ENCODE peak calls at places on chromosomes 2 and 18, in seven cellular contexts. One of them, this sample, is unnamed. For H3K4me1 and H3K36me3, the result is how much of the 10 kb centered on the place peaks cover.

GRCh38 chr2:71562518-71562917 is 109.2 kb downstream of the DYSF start:
- DNase-seq in heart right ventricle: no peak
- DNase-seq in lower lobe of right lung: peak
- DNase-seq in psoas muscle: peak
- DNase-seq in tibial artery: no peak
- DNase-seq in Panc1: no peak
- DNase-seq in neuronal stem cell: no peak
- DNase-seq in this sample: no peak

GRCh38 chr2:44578401-44579135 is 216.8 kb downstream of the CAMKMT start:
- DNase-seq in neuronal stem cell: no peak
- DNase-seq in psoas muscle: no peak
- DNase-seq in tibial artery: no peak
- DNase-seq in heart right ventricle: no peak
- DNase-seq in Panc1: no peak
- DNase-seq in lower lobe of right lung: no peak
- DNase-seq in this sample: no peak

GRCh38 chr18:21669736-21670135 is 34.8 kb downstream of the ABHD3 start:
- DNase-seq in tibial artery: no peak
- DNase-seq in psoas muscle: no peak
- DNase-seq in neuronal stem cell: no peak
- DNase-seq in lower lobe of right lung: no peak
- DNase-seq in heart right ventricle: no peak
- DNase-seq in Panc1: no peak
- DNase-seq in this sample: no peak

GRCh38 chr2:102040229-102040628 is 48.5 kb downstream of the IL1R2 start:
- DNase-seq in Panc1: no peak
- DNase-seq in psoas muscle: no peak
- DNase-seq in lower lobe of right lung: no peak
- DNase-seq in tibial artery: no peak
- DNase-seq in neuronal stem cell: no peak
- DNase-seq in heart right ventricle: no peak
- DNase-seq in this sample: no peak

GRCh38 chr2:218010116-218010837 is 7.5 kb upstream of the TNS1 start:
- DNase-seq in lower lobe of right lung: peak
- DNase-seq in tibial artery: peak
- DNase-seq in neuronal stem cell: peak
- DNase-seq in heart right ventricle: peak
- DNase-seq in Panc1: no peak
- DNase-seq in psoas muscle: peak
- DNase-seq in this sample: no peak

GRCh38 chr18:34957119-34957863 is 83.9 kb upstream of the MAPRE2 start:
- DNase-seq in psoas muscle: no peak
- DNase-seq in lower lobe of right lung: no peak
- DNase-seq in Panc1: no peak
- DNase-seq in neuronal stem cell: no peak
- DNase-seq in tibial artery: no peak
- DNase-seq in heart right ventricle: no peak
- DNase-seq in this sample: no peak

GRCh38 chr18:13447621-13448020 is 229.1 kb downstream of the LDLRAD4 start:
- DNase-seq in psoas muscle: peak
- DNase-seq in heart right ventricle: no peak
- DNase-seq in neuronal stem cell: no peak
- DNase-seq in lower lobe of right lung: no peak
- DNase-seq in Panc1: no peak
- DNase-seq in tibial artery: peak
- DNase-seq in this sample: no peak

GRCh38 chr2:172858473-172858745 is 122.8 kb downstream of the RAPGEF4 start:
- DNase-seq in heart right ventricle: no peak
- DNase-seq in lower lobe of right lung: no peak
- DNase-seq in neuronal stem cell: no peak
- DNase-seq in psoas muscle: no peak
- DNase-seq in tibial artery: no peak
- DNase-seq in Panc1: no peak
- DNase-seq in this sample: no peak

GRCh38 chr2:73969356-73969755 is 15.4 kb upstream of the TET3 start:
- DNase-seq in psoas muscle: no peak
- DNase-seq in lower lobe of right lung: no peak
- DNase-seq in Panc1: no peak
- DNase-seq in neuronal stem cell: no peak
- DNase-seq in tibial artery: no peak
- DNase-seq in heart right ventricle: no peak
- DNase-seq in this sample: no peak

GRCh38 chr18:41126541-41127235 is 828.3 kb upstream of the PIK3C3 start:
- DNase-seq in psoas muscle: no peak
- DNase-seq in heart right ventricle: no peak
- DNase-seq in tibial artery: no peak
- DNase-seq in Panc1: no peak
- DNase-seq in lower lobe of right lung: no peak
- DNase-seq in neuronal stem cell: no peak
- DNase-seq in this sample: no peak

GRCh38 chr2:231257763-231258162 is 59.3 kb downstream of the ARMC9 start:
- DNase-seq in lower lobe of right lung: no peak
- DNase-seq in neuronal stem cell: no peak
- DNase-seq in heart right ventricle: no peak
- DNase-seq in psoas muscle: no peak
- DNase-seq in tibial artery: no peak
- DNase-seq in Panc1: no peak
- DNase-seq in this sample: no peak

GRCh38 chr18:21513741-21514140 is 86.8 kb downstream of the ESCO1 start:
- DNase-seq in lower lobe of right lung: no peak
- DNase-seq in psoas muscle: no peak
- DNase-seq in heart right ventricle: no peak
- DNase-seq in Panc1: no peak
- DNase-seq in neuronal stem cell: no peak
- DNase-seq in tibial artery: no peak
- DNase-seq in this sample: no peak

GRCh38 chr18:11162889-11163288 is 13.5 kb upstream of the PIEZO2 start:
- DNase-seq in neuronal stem cell: no peak
- DNase-seq in Panc1: no peak
- DNase-seq in lower lobe of right lung: no peak
- DNase-seq in heart right ventricle: no peak
- DNase-seq in tibial artery: no peak
- DNase-seq in psoas muscle: no peak
- DNase-seq in this sample: no peak

GRCh38 chr2:127984551-127984950 is 43.3 kb downstream of the SAP130 start:
- DNase-seq in lower lobe of right lung: no peak
- DNase-seq in neuronal stem cell: no peak
- DNase-seq in psoas muscle: no peak
- DNase-seq in tibial artery: no peak
- DNase-seq in heart right ventricle: no peak
- DNase-seq in Panc1: no peak
- DNase-seq in this sample: no peak

GRCh38 chr2:108910541-108911396 is 78.3 kb downstream of the EDAR start:
- DNase-seq in lower lobe of right lung: no peak
- DNase-seq in heart right ventricle: no peak
- DNase-seq in psoas muscle: no peak
- DNase-seq in Panc1: no peak
- DNase-seq in tibial artery: no peak
- DNase-seq in neuronal stem cell: no peak
- DNase-seq in this sample: no peak

GRCh38 chr2:216606551-216607527 is 26.4 kb upstream of the IGFBP2 start:
- DNase-seq in lower lobe of right lung: no peak
- DNase-seq in heart right ventricle: no peak
- DNase-seq in Panc1: no peak
- DNase-seq in tibial artery: no peak
- DNase-seq in psoas muscle: no peak
- DNase-seq in neuronal stem cell: peak
- DNase-seq in this sample: no peak

GRCh38 chr2:33412920-33413319 is 63.5 kb upstream of the RASGRP3 start:
- DNase-seq in tibial artery: no peak
- DNase-seq in neuronal stem cell: no peak
- DNase-seq in Panc1: no peak
- DNase-seq in lower lobe of right lung: no peak
- DNase-seq in heart right ventricle: no peak
- DNase-seq in psoas muscle: no peak
- DNase-seq in this sample: no peak

GRCh38 chr2:147182260-147182659 is 662.6 kb upstream of the ACVR2A start:
- DNase-seq in heart right ventricle: no peak
- DNase-seq in tibial artery: no peak
- DNase-seq in lower lobe of right lung: no peak
- DNase-seq in psoas muscle: no peak
- DNase-seq in Panc1: no peak
- DNase-seq in neuronal stem cell: no peak
- DNase-seq in this sample: peak

GRCh38 chr2:45761660-45762059 is 110.2 kb downstream of the PRKCE start:
- DNase-seq in lower lobe of right lung: no peak
- DNase-seq in Panc1: no peak
- DNase-seq in heart right ventricle: no peak
- DNase-seq in psoas muscle: no peak
- DNase-seq in neuronal stem cell: no peak
- DNase-seq in tibial artery: no peak
- DNase-seq in this sample: no peak

GRCh38 chr2:45765847-45766254 is 114.4 kb downstream of the PRKCE start:
- DNase-seq in psoas muscle: no peak
- DNase-seq in heart right ventricle: no peak
- DNase-seq in neuronal stem cell: no peak
- DNase-seq in tibial artery: no peak
- DNase-seq in lower lobe of right lung: no peak
- DNase-seq in Panc1: no peak
- DNase-seq in this sample: no peak

GRCh38 chr2:45763797-45764196 is 112.3 kb downstream of the PRKCE start:
- DNase-seq in Panc1: no peak
- DNase-seq in heart right ventricle: no peak
- DNase-seq in lower lobe of right lung: no peak
- DNase-seq in psoas muscle: no peak
- DNase-seq in neuronal stem cell: no peak
- DNase-seq in tibial artery: no peak
- DNase-seq in this sample: no peak

GRCh38 chr2:45763256-45763655 is 111.8 kb downstream of the PRKCE start:
- DNase-seq in lower lobe of right lung: no peak
- DNase-seq in psoas muscle: no peak
- DNase-seq in tibial artery: no peak
- DNase-seq in heart right ventricle: no peak
- DNase-seq in Panc1: no peak
- DNase-seq in neuronal stem cell: no peak
- DNase-seq in this sample: no peak

DNA sequence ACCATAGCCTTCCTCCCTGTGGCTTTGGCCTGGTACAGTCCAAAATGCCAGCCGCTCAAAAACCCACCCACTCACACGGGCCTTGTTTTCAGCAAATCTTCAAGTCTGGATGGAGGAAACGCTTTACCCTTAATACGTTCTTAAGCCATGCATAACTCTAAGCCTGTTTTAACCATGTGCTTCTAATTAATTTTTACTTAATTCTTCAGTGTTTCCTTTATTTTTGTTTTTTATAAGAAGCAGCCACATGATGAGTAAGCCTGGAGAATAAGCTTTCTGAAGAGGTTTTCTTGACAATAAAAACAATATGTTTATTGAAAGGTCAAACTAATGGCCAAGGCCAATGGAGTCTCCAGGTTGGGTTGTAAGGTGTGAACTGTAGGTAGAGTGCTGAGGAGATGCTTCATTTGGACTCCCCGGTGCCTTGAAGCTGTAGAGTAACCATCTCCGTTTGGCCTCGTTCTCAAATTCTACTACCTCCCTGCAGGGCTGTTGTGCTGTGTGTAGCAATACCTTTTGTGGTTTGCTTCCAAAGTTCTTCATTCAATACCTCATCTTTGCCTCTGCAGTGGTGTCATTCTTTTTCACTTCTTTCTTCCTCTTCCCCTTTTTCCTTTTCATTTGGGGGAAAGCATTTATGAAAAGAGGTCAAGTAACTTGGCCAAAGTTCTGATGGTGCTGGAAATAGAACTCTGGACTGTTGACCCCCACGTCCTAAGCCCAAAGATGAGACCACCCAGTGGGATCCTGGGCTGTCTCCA is 113.7 kb downstream of the PRKCE start:
- DNase-seq in Panc1: no peak
- DNase-seq in lower lobe of right lung: no peak
- DNase-seq in heart right ventricle: no peak
- DNase-seq in psoas muscle: no peak
- DNase-seq in tibial artery: no peak
- DNase-seq in neuronal stem cell: no peak
- DNase-seq in this sample: no peak
- H3K4me1 ChIP-seq in Panc1: under half
- H3K4me1 ChIP-seq in lower lobe of right lung: under half
- H3K4me1 ChIP-seq in heart right ventricle: under half
- H3K4me1 ChIP-seq in psoas muscle: under half
- H3K4me1 ChIP-seq in tibial artery: under half
- H3K4me1 ChIP-seq in neuronal stem cell: under half
- H3K4me1 ChIP-seq in this sample: under half

GRCh38 chr2:17543848-17544645 is 3.6 kb downstream of the VSNL1 start:
- DNase-seq in heart right ventricle: no peak
- DNase-seq in psoas muscle: no peak
- DNase-seq in tibial artery: no peak
- DNase-seq in Panc1: no peak
- DNase-seq in neuronal stem cell: no peak
- DNase-seq in lower lobe of right lung: no peak
- DNase-seq in this sample: no peak

GRCh38 chr2:17547737-17548136 is 7.2 kb downstream of the VSNL1 start:
- DNase-seq in neuronal stem cell: no peak
- DNase-seq in tibial artery: no peak
- DNase-seq in heart right ventricle: no peak
- DNase-seq in Panc1: no peak
- DNase-seq in psoas muscle: no peak
- DNase-seq in lower lobe of right lung: no peak
- DNase-seq in this sample: no peak

GRCh38 chr2:17547237-17547636 is 6.7 kb downstream of the VSNL1 start:
- DNase-seq in tibial artery: no peak
- DNase-seq in psoas muscle: no peak
- DNase-seq in neuronal stem cell: no peak
- DNase-seq in lower lobe of right lung: no peak
- DNase-seq in heart right ventricle: no peak
- DNase-seq in Panc1: no peak
- DNase-seq in this sample: no peak

GRCh38 chr2:17543131-17543660 is 2.7 kb downstream of the VSNL1 start:
- DNase-seq in lower lobe of right lung: no peak
- DNase-seq in Panc1: no peak
- DNase-seq in heart right ventricle: no peak
- DNase-seq in neuronal stem cell: no peak
- DNase-seq in tibial artery: no peak
- DNase-seq in psoas muscle: no peak
- DNase-seq in this sample: no peak

GRCh38 chr2:17545680-17546613 is 5.5 kb downstream of the VSNL1 start:
- DNase-seq in neuronal stem cell: no peak
- DNase-seq in heart right ventricle: no peak
- DNase-seq in Panc1: no peak
- DNase-seq in lower lobe of right lung: no peak
- DNase-seq in psoas muscle: no peak
- DNase-seq in tibial artery: no peak
- DNase-seq in this sample: no peak
- H3K27ac ChIP-seq in neuronal stem cell: no peak
- H3K27ac ChIP-seq in heart right ventricle: no peak
- H3K27ac ChIP-seq in Panc1: no peak
- H3K27ac ChIP-seq in lower lobe of right lung: no peak
- H3K27ac ChIP-seq in psoas muscle: no peak
- H3K27ac ChIP-seq in tibial artery: no peak
- H3K27ac ChIP-seq in this sample: no peak

GRCh38 chr2:86047575-86048382 is 57.9 kb downstream of the POLR1A start:
- DNase-seq in neuronal stem cell: no peak
- DNase-seq in heart right ventricle: no peak
- DNase-seq in tibial artery: no peak
- DNase-seq in lower lobe of right lung: no peak
- DNase-seq in Panc1: no peak
- DNase-seq in psoas muscle: no peak
- DNase-seq in this sample: no peak
- H3K36me3 ChIP-seq in neuronal stem cell: half or more
- H3K36me3 ChIP-seq in heart right ventricle: under half
- H3K36me3 ChIP-seq in tibial artery: half or more
- H3K36me3 ChIP-seq in lower lobe of right lung: half or more
- H3K36me3 ChIP-seq in Panc1: under half
- H3K36me3 ChIP-seq in psoas muscle: half or more
- H3K36me3 ChIP-seq in this sample: half or more

GRCh38 chr2:154836622-154837021 is 138.1 kb downstream of the KCNJ3 start:
- DNase-seq in heart right ventricle: no peak
- DNase-seq in lower lobe of right lung: no peak
- DNase-seq in Panc1: no peak
- DNase-seq in neuronal stem cell: no peak
- DNase-seq in psoas muscle: no peak
- DNase-seq in tibial artery: no peak
- DNase-seq in this sample: no peak
- H3K4me1 ChIP-seq in heart right ventricle: under half
- H3K4me1 ChIP-seq in lower lobe of right lung: under half
- H3K4me1 ChIP-seq in Panc1: under half
- H3K4me1 ChIP-seq in neuronal stem cell: under half
- H3K4me1 ChIP-seq in psoas muscle: under half
- H3K4me1 ChIP-seq in tibial artery: under half
- H3K4me1 ChIP-seq in this sample: under half

This sample was measured in kidney.